ENCODE peak calls at places on chromosome 19, in six cellular contexts. One of them, this sample, is unnamed.

GRCh38 chr19:38699027-38699346 is 45.3 kb downstream of the CAPN12 start:
- DNase-seq in HepG2: no peak
- DNase-seq in K562: no peak
- DNase-seq in A549: no peak
- DNase-seq in endothelial cell of umbilical vein: no peak
- DNase-seq in H1: no peak
- DNase-seq in this sample: no peak

GRCh38 chr19:36719687-36720556 is 32.5 kb downstream of the ZNF567 start:
- DNase-seq in H1: no peak
- DNase-seq in A549: peak
- DNase-seq in K562: no peak
- DNase-seq in HepG2: no peak
- DNase-seq in endothelial cell of umbilical vein: peak
- DNase-seq in this sample: no peak

GRCh38 chr19:30322641-30323320 is 49.4 kb upstream of the ZNF536 start:
- DNase-seq in endothelial cell of umbilical vein: no peak
- DNase-seq in HepG2: no peak
- DNase-seq in K562: no peak
- DNase-seq in H1: no peak
- DNase-seq in A549: no peak
- DNase-seq in this sample: no peak

GRCh38 chr19:46386151-46386550 is 27.2 kb downstream of the CCDC8 start:
- DNase-seq in A549: no peak
- DNase-seq in HepG2: no peak
- DNase-seq in endothelial cell of umbilical vein: no peak
- DNase-seq in K562: no peak
- DNase-seq in H1: no peak
- DNase-seq in this sample: no peak

GRCh38 chr19:33064778-33065550 is at the start of gene RHPN2:
- DNase-seq in A549: peak
- DNase-seq in HepG2: peak
- DNase-seq in H1: peak
- DNase-seq in endothelial cell of umbilical vein: peak
- DNase-seq in K562: peak
- DNase-seq in this sample: peak

GRCh38 chr19:48938256-48938655 is 4.8 kb downstream of the DHDH start:
- DNase-seq in H1: no peak
- DNase-seq in A549: no peak
- DNase-seq in K562: no peak
- DNase-seq in HepG2: no peak
- DNase-seq in endothelial cell of umbilical vein: no peak
- DNase-seq in this sample: no peak

GRCh38 chr19:47544476-47544875 is 28.5 kb downstream of the ZNF541 start:
- DNase-seq in A549: no peak
- DNase-seq in H1: no peak
- DNase-seq in endothelial cell of umbilical vein: no peak
- DNase-seq in K562: no peak
- DNase-seq in HepG2: no peak
- DNase-seq in this sample: no peak

GRCh38 chr19:41452584-41453275 is 9.8 kb downstream of the ERICH4 start:
- DNase-seq in HepG2: no peak
- DNase-seq in A549: no peak
- DNase-seq in endothelial cell of umbilical vein: no peak
- DNase-seq in K562: no peak
- DNase-seq in H1: no peak
- DNase-seq in this sample: no peak

GRCh38 chr19:55795021-55795420 is 26.1 kb downstream of the RFPL4AL1 start:
- DNase-seq in HepG2: no peak
- DNase-seq in A549: no peak
- DNase-seq in H1: no peak
- DNase-seq in K562: no peak
- DNase-seq in endothelial cell of umbilical vein: no peak
- DNase-seq in this sample: no peak

GRCh38 chr19:17078038-17078919 is 2.7 kb downstream of the MYO9B start:
- DNase-seq in K562: no peak
- DNase-seq in endothelial cell of umbilical vein: no peak
- DNase-seq in A549: no peak
- DNase-seq in H1: no peak
- DNase-seq in HepG2: no peak
- DNase-seq in this sample: no peak

GRCh38 chr19:6717036-6717435 is 3.4 kb downstream of the C3 start:
- DNase-seq in HepG2: no peak
- DNase-seq in endothelial cell of umbilical vein: no peak
- DNase-seq in H1: no peak
- DNase-seq in A549: no peak
- DNase-seq in K562: peak
- DNase-seq in this sample: no peak

GRCh38 chr19:29006057-29006735 is 206.8 kb downstream of the UQCRFS1 start:
- DNase-seq in K562: no peak
- DNase-seq in HepG2: no peak
- DNase-seq in endothelial cell of umbilical vein: no peak
- DNase-seq in A549: no peak
- DNase-seq in H1: no peak
- DNase-seq in this sample: no peak

GRCh38 chr19:34145741-34146202 is 26.5 kb upstream of the LSM14A start:
- DNase-seq in HepG2: peak
- DNase-seq in endothelial cell of umbilical vein: peak
- DNase-seq in A549: peak
- DNase-seq in K562: peak
- DNase-seq in H1: peak
- DNase-seq in this sample: peak

GRCh38 chr19:55305491-55305890 is 19.6 kb downstream of the TMEM150B start:
- DNase-seq in HepG2: no peak
- DNase-seq in K562: peak
- DNase-seq in endothelial cell of umbilical vein: peak
- DNase-seq in A549: peak
- DNase-seq in H1: peak
- DNase-seq in this sample: peak

GRCh38 chr19:49515767-49516166 is 3.3 kb downstream of the FCGRT start:
- DNase-seq in HepG2: no peak
- DNase-seq in K562: no peak
- DNase-seq in endothelial cell of umbilical vein: peak
- DNase-seq in A549: no peak
- DNase-seq in H1: no peak
- DNase-seq in this sample: no peak

GRCh38 chr19:10554760-10555612 is 10.8 kb downstream of the KRI1 start:
- DNase-seq in HepG2: no peak
- DNase-seq in K562: no peak
- DNase-seq in endothelial cell of umbilical vein: no peak
- DNase-seq in A549: no peak
- DNase-seq in H1: no peak
- DNase-seq in this sample: no peak

GRCh38 chr19:1266818-1267440 is 2.2 kb upstream of the CIRBP start:
- DNase-seq in endothelial cell of umbilical vein: peak
- DNase-seq in H1: peak
- DNase-seq in K562: peak
- DNase-seq in A549: peak
- DNase-seq in HepG2: no peak
- DNase-seq in this sample: peak

GRCh38 chr19:38657633-38658222 is 10.3 kb downstream of the ACTN4 start:
- DNase-seq in H1: no peak
- DNase-seq in endothelial cell of umbilical vein: peak
- DNase-seq in A549: peak
- DNase-seq in HepG2: no peak
- DNase-seq in K562: no peak
- DNase-seq in this sample: no peak

GRCh38 chr19:47494211-47494547 is 10.2 kb upstream of the KPTN start:
- DNase-seq in A549: no peak
- DNase-seq in K562: no peak
- DNase-seq in endothelial cell of umbilical vein: no peak
- DNase-seq in HepG2: no peak
- DNase-seq in H1: no peak
- DNase-seq in this sample: no peak

GRCh38 chr19:40632311-40633036 is 31.3 kb downstream of the LTBP4 start:
- DNase-seq in endothelial cell of umbilical vein: no peak
- DNase-seq in HepG2: no peak
- DNase-seq in K562: no peak
- DNase-seq in A549: no peak
- DNase-seq in H1: no peak
- DNase-seq in this sample: peak

GRCh38 chr19:44879309-44880065 is 11.6 kb upstream of the TOMM40 start:
- DNase-seq in HepG2: no peak
- DNase-seq in A549: no peak
- DNase-seq in endothelial cell of umbilical vein: no peak
- DNase-seq in K562: no peak
- DNase-seq in H1: no peak
- DNase-seq in this sample: peak

GRCh38 chr19:44875666-44876418 is 15.2 kb upstream of the TOMM40 start:
- DNase-seq in K562: no peak
- DNase-seq in H1: no peak
- DNase-seq in HepG2: no peak
- DNase-seq in endothelial cell of umbilical vein: no peak
- DNase-seq in A549: no peak
- DNase-seq in this sample: no peak

GRCh38 chr19:44874317-44874716 is 16.7 kb upstream of the TOMM40 start:
- DNase-seq in K562: no peak
- DNase-seq in endothelial cell of umbilical vein: no peak
- DNase-seq in H1: no peak
- DNase-seq in A549: no peak
- DNase-seq in HepG2: no peak
- DNase-seq in this sample: no peak

GRCh38 chr19:44878119-44878865 is 12.8 kb upstream of the TOMM40 start:
- DNase-seq in H1: no peak
- DNase-seq in A549: no peak
- DNase-seq in K562: no peak
- DNase-seq in HepG2: no peak
- DNase-seq in endothelial cell of umbilical vein: no peak
- DNase-seq in this sample: no peak

GRCh38 chr19:44876930-44877530 is 14.0 kb upstream of the TOMM40 start:
- DNase-seq in endothelial cell of umbilical vein: no peak
- DNase-seq in HepG2: no peak
- DNase-seq in A549: no peak
- DNase-seq in K562: no peak
- DNase-seq in H1: no peak
- DNase-seq in this sample: no peak
- TF ChIP-seq JUN in endothelial cell of umbilical vein: no peak
- TF ChIP-seq JUN in HepG2: no peak
- TF ChIP-seq JUN in A549: no peak
- TF ChIP-seq JUN in K562: no peak
- TF ChIP-seq JUN in H1: no peak
- TF ChIP-seq JUN in this sample: no peak

DNA sequence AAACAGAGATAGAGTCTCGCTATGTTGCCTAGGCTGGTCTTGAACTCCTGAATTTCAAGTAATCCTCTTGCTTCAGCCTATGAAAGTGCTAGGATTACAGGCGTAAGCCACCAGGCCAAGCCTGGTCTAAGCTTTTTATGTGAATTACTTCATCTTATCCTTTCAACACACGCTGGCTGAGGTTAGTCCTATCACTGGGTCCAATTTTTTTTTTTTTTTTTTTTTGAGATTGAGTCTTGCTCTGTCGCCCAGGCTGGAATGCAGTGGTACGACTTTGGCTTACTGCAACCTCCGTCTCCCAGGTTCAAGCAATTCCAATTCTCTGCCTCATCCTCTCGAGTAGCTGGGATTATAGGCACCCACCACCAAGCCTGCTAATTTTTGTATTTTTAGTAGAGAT is 10.4 kb downstream of the MYO1F start:
- DNase-seq in endothelial cell of umbilical vein: no peak
- DNase-seq in K562: no peak
- DNase-seq in H1: no peak
- DNase-seq in A549: no peak
- DNase-seq in HepG2: no peak
- DNase-seq in this sample: no peak
- TF ChIP-seq JUN in endothelial cell of umbilical vein: no peak
- TF ChIP-seq JUN in K562: no peak
- TF ChIP-seq JUN in H1: no peak
- TF ChIP-seq JUN in A549: no peak
- TF ChIP-seq JUN in HepG2: no peak
- TF ChIP-seq JUN in this sample: no peak

DNA sequence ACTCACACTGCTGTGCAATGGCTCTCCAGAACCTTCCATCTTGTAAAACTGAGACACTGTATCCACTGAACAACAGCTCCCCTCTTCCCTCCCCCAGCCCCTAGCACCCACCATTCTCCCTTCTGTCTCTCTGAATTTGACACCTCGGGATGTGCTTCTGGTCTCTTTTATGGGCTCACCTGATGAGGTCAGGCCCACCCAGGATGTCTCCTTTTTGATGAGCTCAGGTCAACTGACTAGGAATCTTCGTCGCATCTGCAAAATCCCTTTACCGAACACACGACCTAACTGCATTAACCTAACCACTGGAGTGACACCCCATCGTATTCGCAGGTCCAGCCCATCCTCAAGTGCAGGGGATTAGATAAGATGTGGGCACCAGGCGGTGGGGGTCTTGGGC is 73.9 kb downstream of the GNG7 start:
- DNase-seq in H1: no peak
- DNase-seq in K562: no peak
- DNase-seq in endothelial cell of umbilical vein: no peak
- DNase-seq in HepG2: no peak
- DNase-seq in A549: no peak
- DNase-seq in this sample: no peak
- TF ChIP-seq JUN in H1: no peak
- TF ChIP-seq JUN in K562: no peak
- TF ChIP-seq JUN in endothelial cell of umbilical vein: no peak
- TF ChIP-seq JUN in HepG2: no peak
- TF ChIP-seq JUN in A549: no peak
- TF ChIP-seq JUN in this sample: no peak

GRCh38 chr19:57560049-57560491 is 407 bp upstream of the ZNF550 start:
- DNase-seq in A549: no peak
- DNase-seq in K562: no peak
- DNase-seq in endothelial cell of umbilical vein: no peak
- DNase-seq in H1: no peak
- DNase-seq in HepG2: no peak
- DNase-seq in this sample: no peak
- TF ChIP-seq JUN in A549: no peak
- TF ChIP-seq JUN in K562: no peak
- TF ChIP-seq JUN in endothelial cell of umbilical vein: no peak
- TF ChIP-seq JUN in H1: no peak
- TF ChIP-seq JUN in HepG2: no peak
- TF ChIP-seq JUN in this sample: no peak

This sample was measured in WTC11.